ENCODE peak calls at places on chromosome 13, in nine cellular contexts. N is cardiac muscle cell, G is psoas muscle, X is Peyer's patch, B is MM.1S, P is gastrocnemius medialis, A is right lobe of liver, I is tibial nerve, R is IMR-90. V is an unnamed sample.

GRCh38 chr13:99481357-99481756 is 19.9 kb upstream of the TM9SF2 start:
- DNase-seq in N (no peak), G (no peak), X (no peak), B (no peak), P (no peak), A (no peak), I (no peak), R (no peak), V (no peak)

GRCh38 chr13:32917504-32917903 is 98.7 kb upstream of the KL start:
- DNase-seq in N (no peak), G (no peak), X (no peak), B (no peak), P (no peak), A (no peak), I (no peak), R (peak; percentile 32), V (peak; percentile 55)

GRCh38 chr13:90415902-90416301 is 931.6 kb upstream of the MIR17HG start:
- DNase-seq in N (no peak), G (no peak), X (no peak), B (no peak), P (no peak), A (no peak), I (no peak), R (no peak), V (no peak)

GRCh38 chr13:56864451-56864850 is 276.3 kb upstream of the PRR20A start:
- DNase-seq in N (no peak), G (no peak), X (no peak), B (no peak), P (no peak), A (no peak), I (no peak), R (no peak), V (no peak)

GRCh38 chr13:73984949-73985691 is 149.1 kb downstream of the KLF12 start:
- DNase-seq in N (peak; percentile 57), G (no peak), X (peak; percentile 50), B (no peak), P (no peak), A (no peak), I (no peak), R (no peak), V (no peak)

GRCh38 chr13:110644892-110645521 is 29.7 kb downstream of the NAXD start:
- DNase-seq in N (peak; percentile 80), G (peak; percentile 83), X (peak; percentile 83), B (peak; percentile 27), P (peak; percentile 76), A (peak; percentile 79), I (no peak), R (peak; percentile 55), V (no peak)

GRCh38 chr13:112074139-112074710 is 7.3 kb downstream of the SOX1 start:
- DNase-seq in N (no peak), G (no peak), X (no peak), B (no peak), P (no peak), A (no peak), I (no peak), R (no peak), V (no peak)

GRCh38 chr13:101673360-101674105 is 221.1 kb downstream of the ITGBL1 start:
- DNase-seq in N (no peak), G (no peak), X (no peak), B (no peak), P (no peak), A (no peak), I (no peak), R (no peak), V (no peak)

GRCh38 chr13:94176576-94176975 is 302.9 kb downstream of the DCT start:
- DNase-seq in N (no peak), G (no peak), X (no peak), B (no peak), P (no peak), A (no peak), I (no peak), R (no peak), V (no peak)

GRCh38 chr13:101327844-101328243 is 88.5 kb downstream of the NALCN start:
- DNase-seq in N (no peak), G (no peak), X (no peak), B (no peak), P (no peak), A (no peak), I (no peak), R (peak; percentile 2), V (no peak)

GRCh38 chr13:33855371-33855895 is 37.5 kb downstream of the RFC3 start:
- DNase-seq in N (no peak), G (no peak), X (no peak), B (no peak), P (no peak), A (no peak), I (no peak), R (no peak), V (no peak)

GRCh38 chr13:27919934-27920676 is at the start of gene PDX1:
- DNase-seq in N (peak; percentile 74), G (no peak), X (no peak), B (no peak), P (no peak), A (peak; percentile 76), I (no peak), R (no peak), V (no peak)
- H3K27me3 ChIP-seq in N (peaks cover 100% of the 10 kb centered on the region), G (peaks cover 64% of the 10 kb centered on the region), X (peaks cover 96% of the 10 kb centered on the region), B (peaks cover 29% of the 10 kb centered on the region), P (peaks cover 99% of the 10 kb centered on the region), A (peaks cover 44% of the 10 kb centered on the region), I (peaks cover 100% of the 10 kb centered on the region), R (peaks cover 93% of the 10 kb centered on the region), V (no peaks in the 10 kb centered on the region)

DNA sequence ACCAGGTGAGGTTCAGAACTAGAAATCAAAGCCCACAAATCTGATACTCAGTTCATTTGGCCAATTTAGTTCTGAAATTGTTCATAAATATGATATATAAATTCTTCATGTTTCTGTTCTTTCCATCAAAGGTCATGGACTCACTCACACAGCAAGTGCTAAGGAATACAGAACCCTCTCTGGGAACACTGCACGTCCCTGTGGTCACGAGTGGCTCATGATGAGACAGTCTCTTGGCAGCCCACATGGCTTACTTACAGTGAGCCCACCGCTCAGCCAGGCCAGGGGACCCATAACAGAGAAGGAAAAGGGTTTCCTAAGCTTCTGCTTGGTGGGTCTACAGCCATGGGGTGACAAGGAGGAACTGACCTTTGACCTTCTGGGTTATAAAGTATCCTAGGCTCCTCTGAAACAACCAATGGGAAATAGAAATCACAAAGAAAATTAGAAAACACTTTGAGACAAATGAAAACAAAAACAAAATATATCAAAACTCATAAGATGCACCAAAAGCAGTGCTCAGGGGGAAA is 67.4 kb downstream of the CDADC1 start:
- DNase-seq in N (no peak), G (no peak), X (no peak), B (no peak), P (no peak), A (no peak), I (no peak), R (peak; percentile 75), V (no peak)
- TF ChIP-seq CTCF in N (no peak), G (no peak), X (no peak), B (no peak), P (no peak), A (no peak), I (no peak), R (no peak), V (no peak)

DNA sequence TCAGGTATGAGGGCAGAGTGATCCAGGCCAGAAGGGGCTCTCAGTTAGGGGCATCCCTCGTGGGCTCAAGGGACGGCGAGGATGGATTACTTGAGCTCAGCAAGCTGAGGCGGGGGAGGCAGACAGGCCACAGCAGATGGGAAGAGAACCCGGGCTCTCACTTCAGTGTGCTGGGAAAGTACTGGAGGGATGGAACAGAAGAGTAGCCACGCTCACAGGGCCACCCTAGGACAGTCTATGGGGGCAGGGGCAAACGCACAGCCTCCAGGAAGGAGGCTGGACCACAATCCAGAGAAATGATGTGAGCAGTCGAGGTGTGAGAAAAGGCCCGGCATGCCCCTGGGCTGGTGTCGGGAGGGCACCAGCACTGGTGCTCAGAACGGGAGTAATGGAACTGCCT is 9.2 kb downstream of the GJA3 start:
- DNase-seq in N (no peak), G (no peak), X (no peak), B (no peak), P (no peak), A (no peak), I (no peak), R (no peak), V (no peak)
- H3K27me3 ChIP-seq in N (no peaks in the 10 kb centered on the region), G (peaks cover 3% of the 10 kb centered on the region), X (no peaks in the 10 kb centered on the region), B (no peaks in the 10 kb centered on the region), P (peaks cover 16% of the 10 kb centered on the region), A (no peaks in the 10 kb centered on the region), I (peaks cover 86% of the 10 kb centered on the region), R (peaks cover 8% of the 10 kb centered on the region), V (no peaks in the 10 kb centered on the region)

DNA sequence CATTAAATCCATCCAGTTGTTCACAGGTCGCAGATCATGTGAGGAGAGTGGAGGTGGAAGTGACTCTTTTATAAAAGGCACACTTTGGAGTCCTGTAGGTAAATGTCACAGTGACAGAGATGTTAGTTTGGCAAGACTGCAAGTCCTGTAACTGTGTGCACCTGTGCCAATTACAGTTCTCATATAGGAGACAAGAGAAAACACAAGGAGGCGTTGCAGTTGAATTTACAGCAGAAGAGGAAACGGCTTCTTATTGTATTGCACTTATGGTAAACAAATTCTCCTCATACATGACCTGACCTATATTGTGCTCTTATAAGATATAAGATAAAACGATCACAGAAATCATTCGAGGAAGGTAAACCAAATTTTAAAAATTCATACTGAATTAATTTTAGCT is 732.8 kb upstream of the SLC10A2 start:
- DNase-seq in N (no peak), G (no peak), X (no peak), B (no peak), P (no peak), A (no peak), I (no peak), R (no peak), V (no peak)
- TF ChIP-seq CTCF in N (no peak), G (no peak), X (no peak), B (no peak), P (no peak), A (no peak), I (no peak), R (no peak), V (no peak)

GRCh38 chr13:69092615-69093322 is 1014.9 kb upstream of the ATXN8OS start:
- DNase-seq in N (no peak), G (no peak), X (no peak), B (no peak), P (no peak), A (no peak), I (no peak), R (no peak), V (no peak)
- H3K27me3 ChIP-seq in N (no peaks in the 10 kb centered on the region), G (no peaks in the 10 kb centered on the region), X (no peaks in the 10 kb centered on the region), B (no peaks in the 10 kb centered on the region), P (no peaks in the 10 kb centered on the region), A (no peaks in the 10 kb centered on the region), I (no peaks in the 10 kb centered on the region), R (no peaks in the 10 kb centered on the region), V (no peaks in the 10 kb centered on the region)